ENCODE peak calls at places on chromosomes 16 and 17, in five cellular contexts. R is substantia nigra, E is left kidney, U is HEK293T, B is left ventricle myocardium inferior. S is an unnamed sample.
A peak's percentile ranks its signal among the peaks of the same experiment; 100 is the strongest.

GRCh38 chr16:7651803-7652570 is 319.3 kb downstream of the RBFOX1 start:
- DNase-seq in E (no peak), U (no peak), R (no peak), B (no peak), S (no peak)

GRCh38 chr17:14048169-14048568 is 21.1 kb upstream of the COX10 start:
- DNase-seq in U (peak; percentile 54), B (no peak), R (no peak), E (peak; percentile 5), S (no peak)

GRCh38 chr16:88792668-88793587 is 7.9 kb upstream of the PIEZO1 start:
- DNase-seq in R (no peak), E (peak; percentile 24), U (no peak), B (no peak), S (no peak)

GRCh38 chr16:19245326-19245925 is 40.1 kb upstream of the CLEC19A start:
- DNase-seq in R (no peak), E (no peak), U (no peak), B (no peak), S (no peak)

GRCh38 chr16:73126453-73126853 is 78.5 kb upstream of the ZFHX3 start:
- DNase-seq in E (no peak), R (no peak), B (peak; percentile 53), U (no peak), S (no peak)

GRCh38 chr17:5418858-5419355 is 555 bp downstream of the NUP88 start:
- DNase-seq in U (no peak), E (peak; percentile 83), R (no peak), B (no peak), S (peak; percentile 35)

GRCh38 chr17:65914784-65915342 is 277.1 kb downstream of the CEP112 start:
- DNase-seq in R (no peak), U (no peak), B (no peak), E (no peak), S (peak; percentile 52)

GRCh38 chr17:60720763-60721531 is 43.3 kb downstream of the BCAS3 start:
- DNase-seq in E (peak; percentile 80), U (peak; percentile 60), R (peak; percentile 8), B (no peak), S (peak; percentile 47)

GRCh38 chr17:54013117-54013516 is 190.4 kb downstream of the KIF2B start:
- DNase-seq in E (no peak), R (no peak), B (no peak), U (no peak), S (no peak)

GRCh38 chr17:5557485-5557884 is 26.8 kb downstream of the NLRP1 start:
- DNase-seq in B (no peak), U (peak; percentile 2), E (no peak), R (no peak), S (peak; percentile 48)